ENCODE peak calls at places on chromosomes 4 and X, in six cellular contexts. U is naive thymus-derived CD4-positive, alpha-beta T cell; T is gastrocnemius medialis; G is lower leg skin; Z is epithelial cell of esophagus; F is osteoblast. A is an unnamed sample.

GRCh38 chr4:74097161-74097560 is 1.8 kb downstream of the CXCL2 start:
- DNase-seq in G (no peak), Z (no peak), U (no peak), T (no peak), F (no peak), A (no peak)

GRCh38 chr4:67288964-67289363 is 256.3 kb downstream of the CENPC start:
- DNase-seq in F (no peak), T (no peak), U (no peak), Z (peak), G (no peak), A (no peak)

GRCh38 chr4:31089815-31090214 is 369.6 kb downstream of the PCDH7 start:
- DNase-seq in F (no peak), T (no peak), Z (peak), U (no peak), G (no peak), A (no peak)

GRCh38 chrX:78652971-78653822 is 5.9 kb downstream of the RTL3 start:
- DNase-seq in Z (peak), U (no peak), G (no peak), F (peak), T (no peak), A (no peak)

GRCh38 chrX:114930227-114930626 is 87.2 kb downstream of the IL13RA2 start:
- DNase-seq in Z (peak), F (no peak), T (no peak), G (no peak), U (no peak), A (no peak)

GRCh38 chr4:15365641-15366040 is 62.2 kb upstream of the C1QTNF7 start:
- DNase-seq in F (no peak), G (no peak), U (no peak), T (no peak), Z (no peak), A (no peak)

GRCh38 chrX:49999048-49999447 is 76.7 kb downstream of the CLCN5 start:
- DNase-seq in U (no peak), Z (peak), F (peak), G (no peak), T (no peak), A (no peak)

GRCh38 chr4:15479089-15479912 is 9.6 kb downstream of the CC2D2A start:
- DNase-seq in U (no peak), G (no peak), F (peak), Z (peak), T (no peak), A (no peak)

GRCh38 chrX:55582447-55582846 is 40.8 kb upstream of the FOXR2 start:
- DNase-seq in Z (no peak), U (no peak), T (no peak), G (no peak), F (no peak), A (no peak)